ENCODE peak calls at places on chromosomes 12 and 14, in eight cellular contexts. Y is cardiac fibroblast, A is HCT116, H is dorsolateral prefrontal cortex, M is GM12865, D is fibroblast of mammary gland, W is heart right ventricle, Q is kidney epithelial cell. G is an unnamed sample.

GRCh38 chr14:77574446-77575125 is 41.9 kb downstream of the SPTLC2 start:
- DNase-seq in Y (no peak), A (no peak), H (no peak), M (no peak), D (peak), W (no peak), Q (no peak), G (no peak)

GRCh38 chr12:124311292-124312109 is 16.6 kb downstream of the RFLNA start:
- DNase-seq in Y (no peak), A (no peak), H (no peak), M (no peak), D (no peak), W (no peak), Q (no peak), G (no peak)

GRCh38 chr12:26696613-26697092 is 136.3 kb downstream of the ITPR2 start:
- DNase-seq in Y (peak), A (no peak), H (no peak), M (no peak), D (no peak), W (no peak), Q (no peak), G (no peak)

GRCh38 chr14:67396381-67396965 is 15.5 kb downstream of the PLEK2 start:
- DNase-seq in Y (no peak), A (no peak), H (no peak), M (no peak), D (no peak), W (no peak), Q (no peak), G (no peak)

GRCh38 chr12:15227004-15227679 is 5.9 kb upstream of the RERG start:
- DNase-seq in Y (peak), A (peak), H (no peak), M (peak), D (peak), W (no peak), Q (no peak), G (peak)

GRCh38 chr12:25645421-25645820 is 92.3 kb upstream of the LMNTD1 start:
- DNase-seq in Y (no peak), A (no peak), H (no peak), M (no peak), D (no peak), W (no peak), Q (no peak), G (no peak)

GRCh38 chr12:96143392-96143791 is 50.8 kb upstream of the ELK3 start:
- DNase-seq in Y (no peak), A (no peak), H (no peak), M (no peak), D (no peak), W (no peak), Q (no peak), G (no peak)

GRCh38 chr14:32594766-32595165 is 265.7 kb downstream of the AKAP6 start:
- DNase-seq in Y (peak), A (no peak), H (no peak), M (no peak), D (peak), W (no peak), Q (no peak), G (no peak)

DNA sequence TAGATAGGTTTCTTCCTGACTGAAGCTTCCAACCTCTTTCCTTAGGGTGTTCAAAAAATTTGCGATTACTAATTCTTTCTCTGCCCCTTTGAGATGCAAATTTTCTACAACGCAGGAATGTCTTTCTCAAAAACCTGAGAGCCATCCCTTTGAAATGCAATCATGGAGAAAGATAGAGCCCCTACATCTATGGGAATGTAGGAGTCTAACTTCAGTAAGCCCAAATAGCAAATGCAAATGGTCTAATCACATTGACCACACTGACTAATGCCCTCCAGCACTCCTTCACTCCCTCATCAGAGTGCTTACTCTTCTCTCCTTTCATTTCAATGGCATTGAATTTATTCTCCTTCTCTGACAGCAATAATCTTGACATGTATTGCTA is 107.1 kb downstream of the SLC6A15 start:
- DNase-seq in Y (no peak), A (no peak), H (no peak), M (no peak), D (no peak), W (no peak), Q (no peak), G (no peak)
- H3K4me3 ChIP-seq in Y (no peak), A (no peak), H (no peak), M (no peak), D (no peak), W (no peak), Q (no peak), G (no peak)

GRCh38 chr12:4169959-4170358 is 103.6 kb upstream of the CCND2 start:
- DNase-seq in Y (no peak), A (no peak), H (no peak), M (peak), D (no peak), W (no peak), Q (no peak), G (no peak)
- H3K4me3 ChIP-seq in Y (no peak), A (no peak), H (no peak), M (peak), D (no peak), W (no peak), Q (no peak), G (no peak)

GRCh38 chr14:69129264-69129880 is 23.5 kb downstream of the DCAF5 start:
- DNase-seq in Y (peak), A (peak), H (no peak), M (peak), D (peak), W (peak), Q (peak), G (peak)

GRCh38 chr14:69131176-69131575 is 21.7 kb downstream of the DCAF5 start:
- DNase-seq in Y (no peak), A (no peak), H (no peak), M (no peak), D (no peak), W (no peak), Q (no peak), G (no peak)

GRCh38 chr14:69132513-69133181 is 20.3 kb downstream of the DCAF5 start:
- DNase-seq in Y (no peak), A (no peak), H (no peak), M (no peak), D (no peak), W (no peak), Q (no peak), G (no peak)

GRCh38 chr14:69135133-69135532 is 17.8 kb downstream of the DCAF5 start:
- DNase-seq in Y (no peak), A (no peak), H (no peak), M (no peak), D (no peak), W (no peak), Q (no peak), G (no peak)

DNA sequence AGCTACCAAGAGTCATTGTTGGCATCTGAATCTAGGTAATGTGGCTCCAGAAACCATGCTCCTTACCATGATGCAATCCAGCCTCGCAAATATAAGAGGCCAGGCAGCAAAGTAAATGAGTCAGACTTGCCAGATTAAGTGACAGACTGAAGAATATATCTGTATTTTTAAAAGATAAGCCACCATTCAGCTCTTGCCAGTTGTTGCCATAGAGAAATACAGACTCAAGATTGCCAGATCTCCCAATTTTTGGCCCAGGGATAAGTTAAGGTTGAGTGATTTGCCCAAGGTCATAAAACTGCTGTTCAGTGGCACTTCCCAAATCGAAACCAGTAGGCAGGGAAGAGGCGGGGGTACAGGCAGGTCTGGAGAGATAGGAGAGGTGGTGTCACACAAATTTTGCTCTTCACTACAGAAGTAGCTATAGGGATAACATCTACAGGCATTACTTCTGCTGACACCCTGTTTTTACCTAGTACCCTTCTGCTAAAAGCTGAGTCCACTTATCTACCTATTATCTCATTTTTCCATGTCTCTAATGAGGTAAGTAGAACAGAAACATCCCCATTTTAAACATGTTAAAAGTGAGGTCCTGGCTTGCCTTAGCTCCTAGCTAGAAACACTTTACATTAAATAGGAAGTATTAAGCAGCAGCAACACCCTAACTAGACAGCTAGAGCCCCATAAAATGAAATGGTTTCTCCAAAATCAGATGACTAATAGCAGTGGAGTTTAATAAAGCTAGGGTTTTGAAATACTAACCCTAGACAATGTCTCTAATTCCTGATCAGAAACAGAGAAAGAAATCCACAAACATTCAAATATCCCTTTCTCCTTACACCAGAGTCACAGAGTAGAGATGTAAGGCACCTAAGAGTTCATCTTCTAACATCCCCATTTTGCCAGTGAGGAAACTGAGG is 19.5 kb downstream of the DCAF5 start:
- DNase-seq in Y (peak), A (no peak), H (no peak), M (no peak), D (peak), W (no peak), Q (no peak), G (no peak)
- H3K4me3 ChIP-seq in Y (no peak), A (no peak), H (no peak), M (no peak), D (no peak), W (no peak), Q (no peak), G (no peak)

GRCh38 chr12:65535951-65536350 is 257.5 kb downstream of the MSRB3 start:
- DNase-seq in Y (peak), A (no peak), H (no peak), M (no peak), D (no peak), W (no peak), Q (no peak), G (no peak)
- H3K4me3 ChIP-seq in Y (no peak), A (no peak), H (no peak), M (no peak), D (no peak), W (no peak), Q (no peak), G (no peak)

DNA sequence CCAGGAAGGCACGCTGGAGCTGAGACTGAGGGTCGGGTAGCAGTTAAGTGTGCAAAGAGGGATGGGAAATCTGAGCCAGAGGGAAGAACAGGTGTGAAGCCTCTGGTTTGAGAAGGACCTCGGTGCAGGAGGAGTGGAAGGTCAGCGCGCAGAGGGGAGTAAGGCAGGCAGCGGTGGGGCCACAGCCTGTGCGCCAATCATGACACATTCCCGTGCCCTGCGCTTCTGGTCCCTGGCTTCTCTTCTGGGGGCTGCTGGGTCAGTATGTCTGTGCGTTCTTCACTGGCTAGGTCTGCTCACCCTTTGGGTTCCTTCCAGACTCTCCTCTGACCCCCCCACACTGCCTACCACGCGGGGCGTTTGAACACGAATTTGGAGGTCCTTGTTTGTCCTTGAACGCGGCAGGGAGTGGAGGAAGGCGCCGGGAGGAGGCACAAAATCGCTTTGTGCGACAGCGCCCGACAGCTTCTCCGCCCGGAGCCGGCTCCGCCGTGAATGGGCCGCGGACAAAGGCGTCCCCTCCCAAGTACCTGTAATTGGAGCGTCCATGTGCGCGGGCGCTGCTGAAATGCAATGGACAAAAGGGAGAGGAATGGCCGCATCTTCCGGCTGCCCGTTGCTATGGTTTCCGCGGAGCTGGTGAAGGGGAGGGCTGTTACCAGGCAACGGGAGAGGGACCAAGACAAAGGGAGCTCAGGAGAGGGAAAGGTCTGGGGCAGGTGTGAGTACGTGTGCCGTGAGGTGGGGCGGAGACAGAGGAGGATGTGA is 207.2 kb upstream of the SRRM4 start:
- DNase-seq in Y (no peak), A (no peak), H (peak), M (no peak), D (no peak), W (no peak), Q (no peak), G (no peak)
- H3K4me3 ChIP-seq in Y (no peak), A (no peak), H (peak), M (no peak), D (no peak), W (no peak), Q (no peak), G (no peak)

DNA sequence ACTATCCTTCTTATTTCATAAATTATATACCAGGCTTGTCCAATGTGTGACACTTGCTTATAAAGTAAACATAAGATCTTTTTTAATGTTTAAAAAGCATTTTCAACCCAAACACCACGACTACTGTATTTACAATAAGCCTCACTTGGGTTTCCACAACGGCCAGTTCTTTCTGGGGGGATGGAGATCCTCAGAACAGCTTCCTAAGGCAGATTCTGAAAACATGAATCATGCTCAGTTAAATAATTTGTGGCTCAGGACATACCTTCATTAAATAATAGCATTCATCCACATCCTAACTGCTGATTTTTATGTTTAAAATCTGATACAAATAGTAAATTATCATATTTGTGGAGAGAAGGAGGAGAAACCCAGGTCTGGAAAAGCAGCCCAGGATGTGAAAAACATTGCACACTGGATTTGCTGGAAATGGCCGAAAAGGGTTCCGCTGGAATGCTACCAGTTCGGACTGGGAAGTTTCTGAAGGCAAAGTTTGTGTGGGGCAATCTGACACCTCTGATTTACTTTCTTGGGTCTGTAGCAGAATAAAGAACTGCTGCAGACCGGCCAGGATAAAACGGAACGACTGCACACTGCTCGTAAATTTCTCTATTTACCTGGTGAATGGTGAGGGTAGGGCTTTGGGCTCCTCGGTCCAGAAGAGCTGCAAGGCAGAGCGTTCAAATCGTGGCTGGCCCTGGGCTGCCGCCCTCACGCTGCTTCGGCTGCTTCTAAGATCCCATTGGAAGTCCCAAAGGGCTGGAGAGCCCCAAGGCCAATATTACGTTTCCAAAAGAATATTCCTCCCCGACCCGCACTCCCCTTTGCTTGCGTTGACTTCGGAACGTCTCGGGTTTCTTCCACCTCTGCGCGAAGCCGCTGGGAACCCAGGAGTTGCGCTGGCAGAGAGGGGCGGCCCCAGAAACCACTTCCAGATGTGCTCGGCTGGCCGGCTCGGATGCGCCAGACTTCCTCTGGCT is at the start of gene GLT8D2:
- DNase-seq in Y (peak), A (no peak), H (no peak), M (no peak), D (peak), W (peak), Q (no peak), G (peak)
- H3K4me3 ChIP-seq in Y (peak), A (peak), H (peak), M (no peak), D (peak), W (peak), Q (peak), G (peak)